ENCODE peak calls at places on chromosomes 7 and 10, in four cellular contexts. K is IMR-90, A is mesenchymal stem cell, Y is neuronal stem cell. F is an unnamed sample.

GRCh38 chr7:127819975-127820778 is 168.2 kb downstream of the SND1 start:
- DNase-seq in Y (no peak), A (peak; percentile 79), K (peak; percentile 70), F (peak; percentile 80)

GRCh38 chr10:82429302-82429701 is 554.3 kb downstream of the NRG3 start:
- DNase-seq in Y (no peak), A (no peak), K (no peak), F (no peak)

GRCh38 chr10:117830832-117831231 is 215.9 kb downstream of the RAB11FIP2 start:
- DNase-seq in Y (peak; percentile 54), K (no peak), A (no peak), F (peak; percentile 97)

GRCh38 chr7:111226800-111227199 is 135.9 kb downstream of the LRRN3 start:
- DNase-seq in A (no peak), Y (no peak), K (no peak), F (no peak)

GRCh38 chr7:22725585-22725984 is 1.4 kb upstream of the IL6 start:
- DNase-seq in Y (no peak), A (peak; percentile 60), K (peak; percentile 48), F (peak; percentile 88)

GRCh38 chr7:47232751-47233412 is 349.0 kb downstream of the TNS3 start:
- DNase-seq in Y (no peak), A (peak; percentile 16), K (no peak), F (no peak)

GRCh38 chr7:149772821-149773425 is 465 bp downstream of the ZNF467 start:
- DNase-seq in K (no peak), A (no peak), Y (no peak), F (peak; percentile 51)

GRCh38 chr7:131633342-131633843 is 77.0 kb upstream of the PODXL start:
- DNase-seq in K (peak; percentile 74), A (peak; percentile 70), Y (no peak), F (no peak)

GRCh38 chr10:81978238-81978637 is 103.2 kb downstream of the NRG3 start:
- DNase-seq in Y (peak; percentile 61), A (peak; percentile 42), K (no peak), F (peak; percentile 70)

GRCh38 chr10:95389982-95390381 is 99.2 kb upstream of the PDLIM1 start:
- DNase-seq in K (no peak), Y (no peak), A (no peak), F (peak; percentile 20)

GRCh38 chr7:101939136-101939695 is 121.8 kb downstream of the CUX1 start:
- DNase-seq in K (no peak), A (no peak), Y (no peak), F (no peak)

GRCh38 chr7:37759519-37759918 is 76.0 kb downstream of the GPR141 start:
- DNase-seq in A (no peak), K (no peak), Y (no peak), F (no peak)

GRCh38 chr7:80087051-80087767 is 47.4 kb upstream of the GNAI1 start:
- DNase-seq in K (peak; percentile 82), A (peak; percentile 91), Y (no peak), F (peak; percentile 4)

GRCh38 chr7:12550956-12551355 is 19.6 kb upstream of the SCIN start:
- DNase-seq in Y (no peak), K (peak; percentile 28), A (no peak), F (peak; percentile 21)

GRCh38 chr10:121753726-121754476 is 155.7 kb upstream of the FGFR2 start:
- DNase-seq in Y (no peak), K (peak; percentile 87), A (peak; percentile 50), F (no peak)

GRCh38 chr10:78892383-78893191 is 176.2 kb upstream of the ZMIZ1 start:
- DNase-seq in A (peak; percentile 5), Y (no peak), K (no peak), F (peak; percentile 39)

GRCh38 chr7:100053201-100053600 is 3.6 kb downstream of the ZSCAN21 start:
- DNase-seq in A (peak; percentile 80), Y (no peak), K (peak; percentile 86), F (peak; percentile 68)

GRCh38 chr10:89916481-89916880 is 215.1 kb downstream of the KIF20B start:
- DNase-seq in A (no peak), Y (no peak), K (no peak), F (no peak)

GRCh38 chr7:131909151-131909768 is 352.8 kb upstream of the PODXL start:
- DNase-seq in K (no peak), Y (no peak), A (no peak), F (no peak)

GRCh38 chr7:18102576-18102975 is 74.9 kb upstream of the PRPS1L1 start:
- DNase-seq in Y (no peak), K (no peak), A (peak; percentile 66), F (no peak)

GRCh38 chr7:73920406-73921134 is 59.6 kb downstream of the TMEM270 start:
- DNase-seq in K (no peak), A (no peak), Y (no peak), F (no peak)

GRCh38 chr10:19505320-19506092 is 310.7 kb upstream of the PLXDC2 start:
- DNase-seq in Y (no peak), K (no peak), A (no peak), F (no peak)

GRCh38 chr7:94452257-94452656 is 57.4 kb upstream of the CASD1 start:
- DNase-seq in Y (no peak), K (peak; percentile 5), A (no peak), F (no peak)

DNA sequence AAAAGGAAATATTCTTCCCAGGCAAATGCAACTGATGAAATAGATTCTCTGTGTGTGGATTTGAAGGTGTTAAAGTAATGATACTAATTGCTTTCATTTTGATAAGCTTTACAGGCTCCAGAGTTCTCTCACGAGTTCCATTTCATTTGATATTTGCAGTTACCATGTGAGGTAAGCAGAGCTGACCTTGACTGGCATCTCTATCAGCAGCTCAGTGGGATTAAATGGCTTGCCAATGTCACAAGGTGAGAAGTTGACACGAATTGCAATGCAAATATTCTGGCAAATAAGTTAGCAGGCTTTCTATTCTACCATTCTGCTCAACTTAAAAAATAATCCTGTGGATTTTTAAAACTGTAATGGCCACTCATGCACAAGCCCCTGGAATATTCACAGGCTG is 64.4 kb upstream of the ANKRD1 start:
- DNase-seq in Y (no peak), A (no peak), K (no peak), F (no peak)
- H3K4me2 ChIP-seq in Y (no peak overlapping the region), A (no peak overlapping the region), K (no peak overlapping the region), F (no peak overlapping the region)

DNA sequence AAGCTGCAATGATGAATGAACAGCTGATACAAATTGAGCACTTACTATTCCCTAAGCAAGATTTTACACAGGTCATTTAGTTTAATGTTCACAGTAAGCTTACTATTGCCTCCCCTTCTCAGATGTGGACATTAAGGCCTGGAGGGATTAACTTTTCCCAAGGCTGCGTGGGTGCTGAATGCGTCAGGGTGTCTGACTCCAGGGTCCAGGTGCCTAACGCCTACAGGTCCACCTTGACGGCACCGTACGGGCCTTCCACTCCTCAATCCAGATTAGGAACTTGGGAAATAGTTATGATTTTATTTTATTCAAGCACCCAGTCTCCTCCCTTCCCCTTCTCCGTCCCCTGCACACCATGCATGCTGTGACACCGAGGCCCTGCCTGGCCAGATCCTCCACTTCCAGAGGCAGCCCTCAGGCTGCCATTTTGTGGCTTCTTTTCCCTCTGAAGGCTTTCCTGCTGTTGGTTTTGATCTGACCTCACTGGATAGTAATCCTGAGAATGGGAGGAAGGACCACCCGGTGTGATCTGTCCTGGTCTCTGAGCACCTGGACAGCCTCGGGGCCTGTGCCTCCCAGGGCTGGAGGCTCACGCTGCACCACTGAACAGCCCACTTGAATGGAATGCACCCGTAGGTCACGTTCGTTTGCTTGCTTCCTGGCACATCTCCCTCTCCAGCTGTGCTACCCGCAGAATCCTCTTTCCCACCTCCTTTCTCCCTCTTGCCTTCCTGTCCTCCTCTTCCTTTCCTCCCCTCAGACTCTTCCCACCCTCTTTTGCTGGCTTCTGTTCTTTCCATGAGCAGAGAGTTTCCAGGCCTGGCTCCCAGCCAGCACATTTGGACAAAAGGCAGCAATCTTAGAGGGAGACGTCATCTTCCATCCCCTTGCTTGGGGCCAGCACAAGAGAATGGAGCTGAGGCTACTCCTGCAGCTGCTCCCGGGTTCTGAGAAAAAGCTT is 14.4 kb downstream of the DENND2A start:
- DNase-seq in A (peak; percentile 96), Y (no peak), K (peak; percentile 100), F (peak; percentile 98)
- H3K18ac ChIP-seq in A (peak overlapping the region; percentile 67), Y (no peak overlapping the region), K (peak overlapping the region; percentile 85), F (peak overlapping the region; percentile 16)

DNA sequence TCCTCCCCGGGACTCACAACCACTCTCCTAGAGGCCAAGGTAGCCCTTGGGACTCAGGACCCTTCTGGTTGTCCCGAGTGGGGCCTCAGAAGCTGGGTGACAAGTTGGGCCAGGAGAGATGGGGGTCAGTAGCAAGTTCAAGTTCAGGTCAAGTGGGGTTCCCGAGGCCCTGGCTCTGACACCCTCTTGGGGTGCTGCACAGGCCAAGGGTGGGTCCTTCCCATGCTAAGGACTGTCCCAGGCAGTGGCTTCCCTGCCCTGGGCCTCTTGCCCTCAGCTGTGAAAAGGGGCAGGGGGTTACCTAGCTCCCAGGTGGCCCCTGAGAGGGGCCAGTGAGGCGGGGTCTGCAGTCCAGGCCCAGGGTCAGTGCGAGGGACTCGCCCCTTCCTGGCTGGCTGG is 115.4 kb upstream of the TNRC18 start:
- DNase-seq in Y (no peak), K (no peak), A (no peak), F (no peak)
- H3K4me2 ChIP-seq in Y (no peak overlapping the region), K (no peak overlapping the region), A (no peak overlapping the region), F (no peak overlapping the region)

GRCh38 chr10:123742751-123743440 is 76.7 kb downstream of the GPR26 start:
- DNase-seq in Y (no peak), A (no peak), K (no peak), F (no peak)
- H3K18ac ChIP-seq in Y (peak overlapping the region; percentile 88), A (no peak overlapping the region), K (no peak overlapping the region), F (no peak overlapping the region)

GRCh38 chr7:9201928-9202327 is 768.5 kb downstream of the NXPH1 start:
- DNase-seq in K (no peak), Y (peak; percentile 11), A (no peak), F (peak; percentile 60)
- H3K4me2 ChIP-seq in K (no peak overlapping the region), Y (no peak overlapping the region), A (no peak overlapping the region), F (no peak overlapping the region)

DNA sequence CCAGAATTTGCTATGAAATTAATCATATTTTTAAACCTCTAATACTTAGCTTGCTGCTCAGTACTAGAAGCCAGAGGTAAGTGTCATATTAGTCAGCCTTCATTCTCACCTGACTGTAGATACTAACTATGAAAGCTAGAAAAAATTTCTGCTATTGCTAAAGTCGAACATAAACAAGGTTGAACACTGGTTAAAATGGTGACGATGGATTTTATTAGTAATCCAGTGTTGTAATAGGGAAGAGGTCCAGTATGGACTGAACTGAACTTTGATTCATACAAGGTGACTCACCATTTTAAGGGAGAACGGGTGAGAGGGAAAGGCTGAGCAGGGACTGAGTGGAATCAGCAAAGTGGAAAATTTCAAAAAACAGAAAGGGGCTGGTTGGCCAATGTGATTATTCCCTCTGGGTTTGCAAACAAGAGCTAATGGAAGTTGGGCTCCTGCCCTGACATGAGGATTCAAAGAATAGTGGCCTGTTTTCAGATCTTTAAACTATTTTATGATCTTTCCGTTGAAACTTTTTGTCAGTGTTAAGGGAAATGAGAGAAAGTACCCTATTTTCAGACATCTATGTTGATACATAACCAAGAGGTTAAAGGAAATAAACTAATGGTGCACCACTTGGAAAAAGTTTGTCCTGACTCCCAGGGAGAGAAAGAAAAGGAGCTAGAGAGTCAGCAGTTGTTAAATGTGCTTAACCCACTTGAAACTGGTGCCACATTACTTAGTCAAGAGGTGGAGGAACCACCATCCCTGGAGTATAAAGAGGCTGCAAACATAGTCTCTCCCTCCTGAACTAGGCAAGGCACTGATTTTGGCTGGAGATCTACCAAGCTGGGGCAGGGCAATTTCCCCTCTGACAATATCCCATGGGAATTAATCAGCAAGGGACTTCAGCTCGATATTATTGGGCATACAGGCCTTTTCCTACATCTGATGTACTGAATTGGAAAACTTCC is 15.3 kb upstream of the AKR1C1 start:
- DNase-seq in Y (no peak), K (peak; percentile 97), A (peak; percentile 97), F (no peak)
- H3K18ac ChIP-seq in Y (no peak overlapping the region), K (peak overlapping the region; percentile 84), A (peak overlapping the region; percentile 16), F (no peak overlapping the region)

DNA sequence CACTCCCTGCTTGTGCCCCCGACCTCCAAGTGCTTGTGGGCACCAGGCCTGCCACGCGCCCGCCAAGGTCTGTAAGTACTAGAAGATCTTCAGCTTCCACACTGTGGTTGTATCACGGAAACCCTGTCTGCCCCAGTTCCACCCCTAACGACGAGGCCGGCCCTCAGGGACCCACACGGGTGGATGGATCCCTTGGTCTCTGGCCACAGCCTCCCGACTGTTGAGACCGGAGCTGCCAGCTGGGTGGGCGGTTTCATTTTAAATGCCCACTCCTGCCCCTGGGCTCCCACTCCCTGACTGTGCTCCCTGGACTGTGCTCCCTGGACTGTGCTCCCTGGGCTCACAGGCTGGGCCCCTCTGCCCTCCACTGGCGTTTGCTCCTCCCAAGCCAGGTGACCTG is 50.1 kb downstream of the DPYSL4 start:
- DNase-seq in A (no peak), K (no peak), Y (no peak), F (no peak)
- H3K4me2 ChIP-seq in A (no peak overlapping the region), K (no peak overlapping the region), Y (no peak overlapping the region), F (no peak overlapping the region)